ENCODE peak calls at places on chromosome 21, in nine cellular contexts. F is fibroblast of lung, C is choroid plexus epithelial cell, W is WTC11, M is lower leg skin, H is psoas muscle, T is neural crest cell, R is right lobe of liver, N is body of pancreas. E is an unnamed sample.

GRCh38 chr21:40016234-40016633 is 149.0 kb downstream of the PCP4 start:
- DNase-seq in T (no peak), N (no peak), F (no peak), M (no peak), H (no peak), C (no peak), R (no peak), W (no peak), E (no peak)

GRCh38 chr21:14300074-14300473 is 82.9 kb downstream of the HSPA13 start:
- DNase-seq in T (no peak), N (no peak), F (no peak), M (no peak), C (no peak), H (no peak), R (no peak), W (no peak), E (no peak)

GRCh38 chr21:42401164-42401563 is 2.5 kb upstream of the UBASH3A start:
- DNase-seq in T (no peak), W (no peak), N (no peak), F (peak), M (no peak), C (peak), H (no peak), R (no peak), E (no peak)

GRCh38 chr21:18987515-18988026 is 584.0 kb upstream of the TMPRSS15 start:
- DNase-seq in M (no peak), C (no peak), H (no peak), R (no peak), F (no peak), N (no peak), W (peak), T (no peak), E (no peak)

GRCh38 chr21:24046816-24047443 is 1560.4 kb downstream of the MRPL39 start:
- DNase-seq in W (no peak), H (no peak), C (no peak), T (no peak), M (no peak), N (no peak), F (no peak), R (no peak), E (no peak)

GRCh38 chr21:41847066-41847804 is 31.9 kb downstream of the PRDM15 start:
- DNase-seq in F (peak), T (no peak), C (peak), W (peak), H (no peak), M (no peak), R (no peak), N (no peak), E (no peak)

GRCh38 chr21:41199588-41199987 is 31.6 kb downstream of the BACE2 start:
- DNase-seq in R (no peak), W (no peak), N (no peak), F (no peak), H (no peak), T (no peak), C (no peak), M (no peak), E (no peak)

GRCh38 chr21:14071902-14072734 is 138.6 kb downstream of the LIPI start:
- DNase-seq in R (no peak), F (no peak), N (no peak), M (no peak), H (no peak), T (no peak), C (no peak), W (no peak), E (no peak)

GRCh38 chr21:33418686-33419085 is 15.5 kb downstream of the IFNGR2 start:
- DNase-seq in M (peak), H (peak), F (peak), N (no peak), T (no peak), R (no peak), C (no peak), W (no peak), E (no peak)

GRCh38 chr21:14877581-14878228 is 187.1 kb downstream of the NRIP1 start:
- DNase-seq in F (peak), H (no peak), W (no peak), T (no peak), N (no peak), C (peak), M (no peak), R (no peak), E (no peak)

GRCh38 chr21:42518626-42519025 is 5.0 kb downstream of the SLC37A1 start:
- DNase-seq in N (no peak), W (no peak), H (no peak), M (no peak), F (no peak), R (no peak), C (peak), T (no peak), E (no peak)

GRCh38 chr21:25343774-25344545 is 263.3 kb downstream of the MRPL39 start:
- DNase-seq in R (no peak), W (no peak), T (no peak), C (no peak), F (no peak), H (no peak), N (no peak), M (no peak), E (no peak)

GRCh38 chr21:43306911-43307676 is 119.8 kb downstream of the SIK1 start:
- DNase-seq in C (peak), W (no peak), R (peak), H (peak), N (no peak), F (no peak), M (peak), T (no peak), E (peak)

GRCh38 chr21:42626171-42626570 is 27.2 kb upstream of the PDE9A start:
- DNase-seq in C (no peak), M (no peak), F (no peak), N (no peak), T (no peak), W (no peak), H (no peak), R (no peak), E (no peak)

GRCh38 chr21:41664881-41665765 is 101.7 kb downstream of the RIPK4 start:
- DNase-seq in F (peak), C (peak), N (peak), T (no peak), M (peak), H (no peak), W (no peak), R (no peak), E (no peak)

GRCh38 chr21:31514598-31514997 is 144.9 kb upstream of the SOD1 start:
- DNase-seq in M (no peak), R (no peak), T (peak), N (peak), F (no peak), C (peak), H (no peak), W (peak), E (peak)
- TF ChIP-seq CTCF in M (no peak), R (no peak), T (peak), N (no peak), F (no peak), C (peak), H (no peak), W (no peak), E (no peak)

GRCh38 chr21:44489962-44490361 is 34.7 kb downstream of the LRRC3 start:
- DNase-seq in W (no peak), C (no peak), F (no peak), N (no peak), M (no peak), T (no peak), R (no peak), H (no peak), E (no peak)
- TF ChIP-seq CTCF in W (peak), C (peak), F (no peak), N (no peak), M (no peak), T (peak), R (no peak), H (no peak), E (peak)

GRCh38 chr21:29098156-29098555 is 24.7 kb upstream of the CCT8 start:
- DNase-seq in F (no peak), H (no peak), R (no peak), C (no peak), M (no peak), N (no peak), W (no peak), T (no peak), E (no peak)

GRCh38 chr21:29096619-29097018 is 23.2 kb upstream of the CCT8 start:
- DNase-seq in H (no peak), F (no peak), R (no peak), T (no peak), M (no peak), N (no peak), W (no peak), C (no peak), E (no peak)

GRCh38 chr21:29095203-29095602 is 21.8 kb upstream of the CCT8 start:
- DNase-seq in H (no peak), M (no peak), C (no peak), R (no peak), N (no peak), T (no peak), F (no peak), W (no peak), E (no peak)

GRCh38 chr21:29091032-29091431 is 17.6 kb upstream of the CCT8 start:
- DNase-seq in C (peak), M (no peak), F (peak), N (no peak), R (no peak), T (no peak), H (no peak), W (no peak), E (no peak)

DNA sequence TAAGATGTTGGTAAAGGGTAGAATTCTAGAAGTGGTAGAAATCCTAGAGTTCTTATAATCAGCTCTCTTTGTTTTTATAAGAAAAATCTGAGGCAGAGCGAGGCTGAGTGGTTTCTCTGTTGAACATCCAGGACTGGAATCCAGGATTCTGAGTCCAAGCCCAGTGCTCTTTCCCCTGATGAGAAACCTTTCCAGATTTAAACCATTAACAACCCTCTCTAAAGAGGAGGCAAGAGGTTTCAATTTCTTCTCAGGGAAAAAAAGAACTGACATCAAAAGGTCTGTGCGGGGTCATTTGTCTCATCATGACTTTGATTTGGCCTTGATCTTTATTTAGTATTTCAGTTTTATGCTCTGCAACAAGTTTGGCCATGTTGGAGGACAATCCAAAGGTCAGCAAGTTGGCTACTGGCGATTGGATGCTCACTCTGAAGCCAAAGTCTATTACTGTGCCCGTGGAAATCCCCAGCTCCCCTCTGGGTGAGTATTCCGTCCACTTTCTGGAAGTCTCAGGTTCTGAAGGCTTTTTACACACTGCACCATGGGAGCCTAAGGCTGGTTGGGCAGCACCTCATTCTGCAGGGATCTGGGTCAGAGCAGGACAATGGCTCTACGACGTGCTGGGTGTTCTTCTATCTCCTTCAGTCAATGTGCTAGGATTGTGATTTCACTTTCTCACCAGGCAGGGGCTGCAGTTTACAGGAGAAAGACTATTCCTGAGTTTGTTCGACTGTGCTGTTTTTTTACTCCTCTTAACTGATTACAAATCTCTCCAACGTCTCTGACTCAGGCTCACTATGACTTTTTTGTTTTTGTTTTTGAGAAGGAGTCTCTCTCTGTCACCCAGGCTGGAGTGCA is 18.9 kb upstream of the CCT8 start:
- DNase-seq in R (peak), N (no peak), M (no peak), W (no peak), C (peak), T (no peak), H (no peak), F (peak), E (no peak)
- TF ChIP-seq CTCF in R (no peak), N (no peak), M (no peak), W (no peak), C (peak), T (no peak), H (no peak), F (no peak), E (no peak)

GRCh38 chr21:15943009-15943666 is 213.4 kb downstream of the USP25 start:
- DNase-seq in M (no peak), R (no peak), C (peak), W (no peak), F (peak), N (no peak), H (no peak), T (no peak), E (no peak)
- TF ChIP-seq CTCF in M (no peak), R (no peak), C (no peak), W (no peak), F (no peak), N (no peak), H (no peak), T (no peak), E (no peak)

DNA sequence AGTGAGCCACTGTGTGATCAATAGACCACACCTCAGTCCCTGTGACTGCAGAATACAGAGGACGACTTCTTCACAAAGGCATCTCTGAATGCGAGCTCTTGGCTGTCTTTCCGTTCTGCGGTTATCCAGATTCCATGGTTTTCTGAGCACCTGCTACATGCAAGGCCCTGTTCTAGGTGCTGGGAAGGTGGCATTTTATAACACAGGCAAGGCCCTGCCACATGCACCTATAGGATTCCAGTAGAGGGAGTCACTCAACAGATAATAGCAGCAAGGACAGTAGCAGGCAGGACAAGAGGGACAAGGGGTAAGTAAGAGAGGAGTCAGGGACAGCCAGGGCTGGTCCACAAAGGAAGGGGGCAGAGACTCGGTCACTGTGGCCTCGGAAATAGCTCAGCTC is 9.0 kb downstream of the URB1 start:
- DNase-seq in W (no peak), F (no peak), C (no peak), M (no peak), H (no peak), T (no peak), R (no peak), N (no peak), E (no peak)
- TF ChIP-seq CTCF in W (no peak), F (no peak), C (no peak), M (no peak), H (no peak), T (no peak), R (no peak), N (no peak), E (no peak)

GRCh38 chr21:36478941-36479340 is 981 bp downstream of the CLDN14 start:
- DNase-seq in F (no peak), H (no peak), C (no peak), M (no peak), R (no peak), N (no peak), W (peak), T (peak), E (peak)
- TF ChIP-seq CTCF in F (peak), H (no peak), C (peak), M (no peak), R (peak), N (no peak), W (no peak), T (no peak), E (no peak)

DNA sequence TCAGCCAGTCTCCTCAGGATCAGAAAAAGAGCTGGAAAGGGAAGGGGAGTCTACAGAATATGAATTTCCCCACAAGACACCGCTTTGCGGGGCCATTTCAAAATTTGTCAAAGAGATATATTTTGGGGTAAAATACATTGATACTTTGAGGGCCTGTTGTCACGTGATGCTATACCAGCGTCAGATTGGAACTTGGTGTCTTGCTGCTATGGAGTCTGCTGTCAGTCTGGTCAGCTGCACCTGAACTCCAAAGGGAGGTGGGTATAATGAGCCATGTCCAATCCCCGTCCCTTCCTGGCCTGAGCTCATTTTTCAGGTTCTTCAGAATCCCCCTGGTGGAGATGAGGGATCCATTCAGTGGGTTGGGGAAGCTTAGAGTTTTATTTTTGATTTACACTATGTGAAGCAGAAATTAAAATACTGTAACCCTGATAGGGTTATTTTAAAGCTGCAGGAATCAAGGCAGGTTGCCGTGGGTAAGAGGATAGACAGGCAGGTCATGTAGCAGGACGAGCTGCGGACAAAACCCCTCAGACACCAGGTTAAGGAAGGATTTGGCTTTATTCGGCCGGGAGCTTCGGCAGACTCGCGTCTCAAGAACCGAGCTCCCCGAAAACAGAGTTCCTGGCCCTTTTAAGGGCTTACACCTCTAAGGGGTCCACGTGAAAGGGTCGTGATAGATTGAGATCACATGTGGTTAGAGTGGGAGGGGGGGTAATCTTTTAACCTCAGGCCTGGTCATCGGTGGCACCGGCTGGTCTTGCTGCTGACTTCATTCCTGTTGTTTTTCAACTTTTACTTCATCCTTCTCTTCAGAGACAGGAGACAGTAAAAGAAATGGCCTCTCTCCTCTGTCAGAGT is 2.2 kb upstream of the POFUT2 start:
- DNase-seq in M (no peak), R (no peak), N (peak), C (peak), H (no peak), F (peak), T (no peak), W (no peak), E (no peak)
- TF ChIP-seq CTCF in M (no peak), R (no peak), N (no peak), C (peak), H (no peak), F (no peak), T (peak), W (no peak), E (peak)

DNA sequence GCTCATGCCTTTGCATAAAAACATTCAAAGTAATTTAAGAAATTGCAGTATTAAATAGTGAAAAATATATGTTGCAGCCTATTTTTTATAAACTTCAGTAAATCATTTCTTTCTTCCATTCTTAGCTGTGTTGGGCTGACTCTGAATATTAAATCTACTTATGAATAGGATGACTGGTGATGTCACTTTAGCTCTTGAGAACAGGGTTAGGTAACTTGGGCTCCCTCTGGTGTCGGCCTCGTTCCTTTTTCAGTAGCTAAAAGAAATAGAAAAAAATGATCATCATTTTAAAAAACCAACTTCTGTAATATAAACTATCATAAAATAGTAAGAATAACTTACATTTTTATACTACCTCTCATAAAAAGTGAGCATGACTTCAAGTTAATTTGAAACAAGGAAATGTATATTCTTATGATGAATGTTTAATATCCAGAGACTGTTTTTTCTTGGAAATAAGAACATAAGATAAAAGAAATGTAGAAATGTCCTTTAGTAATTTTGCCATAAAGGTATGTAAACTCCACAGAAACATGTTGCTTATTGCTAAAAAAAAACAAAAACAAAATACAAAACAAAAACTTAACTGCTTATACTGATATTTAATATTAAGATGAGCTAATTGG is 26.8 kb upstream of the NCAM2 start:
- DNase-seq in N (peak), F (peak), W (peak), T (peak), M (peak), H (peak), C (peak), R (no peak), E (peak)
- TF ChIP-seq CTCF in N (peak), F (peak), W (no peak), T (peak), M (no peak), H (peak), C (peak), R (peak), E (peak)

GRCh38 chr21:38753114-38754100 is 52.3 kb upstream of the ETS2 start:
- DNase-seq in M (no peak), H (no peak), F (peak), W (no peak), T (no peak), R (no peak), C (no peak), N (no peak), E (no peak)
- TF ChIP-seq CTCF in M (no peak), H (no peak), F (no peak), W (no peak), T (no peak), R (no peak), C (no peak), N (no peak), E (no peak)

GRCh38 chr21:45836694-45837670 is 144.6 kb upstream of the COL6A1 start:
- DNase-seq in H (no peak), N (no peak), W (no peak), F (peak), C (peak), M (no peak), R (no peak), T (no peak), E (no peak)

GRCh38 chr21:45838636-45839035 is 142.9 kb upstream of the COL6A1 start:
- DNase-seq in R (no peak), C (peak), T (no peak), H (no peak), N (no peak), M (no peak), F (peak), W (no peak), E (no peak)

GRCh38 chr21:45837936-45838335 is 143.6 kb upstream of the COL6A1 start:
- DNase-seq in C (no peak), R (no peak), F (no peak), N (no peak), H (no peak), T (no peak), M (no peak), W (no peak), E (no peak)

GRCh38 chr21:45841033-45841432 is 140.5 kb upstream of the COL6A1 start:
- DNase-seq in M (no peak), H (no peak), N (no peak), F (no peak), C (no peak), W (no peak), R (no peak), T (no peak), E (no peak)

GRCh38 chr21:45839274-45839673 is 142.3 kb upstream of the COL6A1 start:
- DNase-seq in H (no peak), C (peak), R (no peak), T (no peak), M (no peak), N (no peak), W (no peak), F (no peak), E (no peak)
- TF ChIP-seq CTCF in H (no peak), C (no peak), R (no peak), T (no peak), M (no peak), N (no peak), W (no peak), F (no peak), E (no peak)